ENCODE peak calls at places on chromosomes 16 and 17, in six cellular contexts. A, M, E, J, D and V are unnamed samples.

GRCh38 chr17:83193336-83194188 is 114.2 kb downstream of the METRNL start:
- DNase-seq in A (no peak), E (peak), J (peak), M (peak), D (peak), V (no peak)

GRCh38 chr17:41659813-41660212 is 28.9 kb upstream of the EIF1 start:
- DNase-seq in E (no peak), A (no peak), J (no peak), M (no peak), D (peak), V (no peak)

GRCh38 chr16:53999123-53999522 is 287.5 kb downstream of the IRX3 start:
- DNase-seq in J (no peak), D (no peak), E (no peak), A (no peak), M (no peak), V (no peak)

GRCh38 chr16:15507299-15507958 is 73.0 kb downstream of the BMERB1 start:
- DNase-seq in D (peak), A (no peak), M (peak), E (peak), J (no peak), V (no peak)

GRCh38 chr16:81143921-81144471 is 47.8 kb upstream of the GCSH start:
- DNase-seq in J (no peak), A (no peak), M (no peak), E (peak), D (no peak), V (no peak)

GRCh38 chr17:72411124-72411563 is 290.3 kb downstream of the SOX9 start:
- DNase-seq in D (peak), A (no peak), M (no peak), E (peak), J (no peak), V (no peak)

GRCh38 chr16:57386381-57386951 is 14.2 kb downstream of the CX3CL1 start:
- DNase-seq in J (no peak), M (no peak), A (no peak), E (no peak), D (no peak), V (no peak)

GRCh38 chr17:67054608-67055007 is 10.3 kb downstream of the CACNG1 start:
- DNase-seq in M (no peak), E (no peak), J (no peak), A (no peak), D (no peak), V (no peak)

GRCh38 chr17:6137716-6138502 is 67.7 kb downstream of the WSCD1 start:
- DNase-seq in A (peak), J (no peak), D (no peak), E (no peak), M (no peak), V (peak)

GRCh38 chr17:77746901-77747620 is 211.4 kb upstream of the TNRC6C start:
- DNase-seq in A (no peak), J (no peak), D (no peak), M (no peak), E (no peak), V (no peak)

GRCh38 chr17:46081018-46081320 is 81.9 kb downstream of the STH start:
- DNase-seq in D (no peak), M (no peak), A (no peak), E (no peak), J (no peak), V (no peak)

GRCh38 chr17:45896803-45897693 is 2.7 kb downstream of the MAPT start:
- DNase-seq in D (no peak), J (no peak), A (no peak), M (no peak), E (no peak), V (no peak)

GRCh38 chr16:79651363-79651762 is 50.8 kb upstream of the MAF start:
- DNase-seq in J (peak), M (peak), E (no peak), A (peak), D (peak), V (peak)

GRCh38 chr17:57481901-57482300 is 225.6 kb downstream of the MSI2 start:
- DNase-seq in M (peak), E (no peak), D (peak), A (peak), J (no peak), V (no peak)

GRCh38 chr16:12532871-12533610 is 270.6 kb downstream of the CPPED1 start:
- DNase-seq in J (no peak), E (no peak), M (no peak), A (no peak), D (no peak), V (no peak)

GRCh38 chr16:48895142-48895541 is 285.2 kb upstream of the N4BP1 start:
- DNase-seq in D (no peak), A (no peak), M (no peak), E (no peak), J (no peak), V (peak)

GRCh38 chr17:35750526-35751395 is 2.3 kb downstream of the GAS2L2 start:
- DNase-seq in J (no peak), D (no peak), A (no peak), M (no peak), E (no peak), V (no peak)

GRCh38 chr17:45948881-45949624 is 50.0 kb upstream of the STH start:
- DNase-seq in A (peak), J (peak), M (peak), D (peak), E (peak), V (peak)

GRCh38 chr17:7020894-7021664 is 1.8 kb upstream of the BCL6B start:
- DNase-seq in E (no peak), D (no peak), M (no peak), A (no peak), J (no peak), V (no peak)

GRCh38 chr17:58302919-58303551 is 22.3 kb upstream of the MPO start:
- DNase-seq in M (peak), E (no peak), A (peak), D (no peak), J (peak), V (peak)

GRCh38 chr17:68533887-68534700 is 21.9 kb downstream of the PRKAR1A start:
- DNase-seq in J (no peak), M (no peak), A (no peak), D (peak), E (no peak), V (no peak)

GRCh38 chr17:82436601-82437324 is 13.8 kb downstream of the CYBC1 start:
- DNase-seq in E (no peak), D (no peak), A (peak), J (peak), M (peak), V (no peak)

GRCh38 chr17:66326476-66327047 is 24.1 kb downstream of the PRKCA start:
- DNase-seq in E (no peak), M (no peak), D (no peak), J (no peak), A (no peak), V (no peak)

GRCh38 chr16:53692146-53692545 is 11.5 kb downstream of the RPGRIP1L start:
- DNase-seq in E (peak), J (no peak), M (no peak), A (no peak), D (no peak), V (no peak)

GRCh38 chr16:47460301-47460754 is 535 bp downstream of the ITFG1 start:
- DNase-seq in M (no peak), J (no peak), A (no peak), E (no peak), D (peak), V (no peak)

GRCh38 chr17:9647014-9647413 is 1.7 kb downstream of the USP43 start:
- DNase-seq in J (no peak), E (peak), D (peak), A (no peak), M (no peak), V (no peak)

DNA sequence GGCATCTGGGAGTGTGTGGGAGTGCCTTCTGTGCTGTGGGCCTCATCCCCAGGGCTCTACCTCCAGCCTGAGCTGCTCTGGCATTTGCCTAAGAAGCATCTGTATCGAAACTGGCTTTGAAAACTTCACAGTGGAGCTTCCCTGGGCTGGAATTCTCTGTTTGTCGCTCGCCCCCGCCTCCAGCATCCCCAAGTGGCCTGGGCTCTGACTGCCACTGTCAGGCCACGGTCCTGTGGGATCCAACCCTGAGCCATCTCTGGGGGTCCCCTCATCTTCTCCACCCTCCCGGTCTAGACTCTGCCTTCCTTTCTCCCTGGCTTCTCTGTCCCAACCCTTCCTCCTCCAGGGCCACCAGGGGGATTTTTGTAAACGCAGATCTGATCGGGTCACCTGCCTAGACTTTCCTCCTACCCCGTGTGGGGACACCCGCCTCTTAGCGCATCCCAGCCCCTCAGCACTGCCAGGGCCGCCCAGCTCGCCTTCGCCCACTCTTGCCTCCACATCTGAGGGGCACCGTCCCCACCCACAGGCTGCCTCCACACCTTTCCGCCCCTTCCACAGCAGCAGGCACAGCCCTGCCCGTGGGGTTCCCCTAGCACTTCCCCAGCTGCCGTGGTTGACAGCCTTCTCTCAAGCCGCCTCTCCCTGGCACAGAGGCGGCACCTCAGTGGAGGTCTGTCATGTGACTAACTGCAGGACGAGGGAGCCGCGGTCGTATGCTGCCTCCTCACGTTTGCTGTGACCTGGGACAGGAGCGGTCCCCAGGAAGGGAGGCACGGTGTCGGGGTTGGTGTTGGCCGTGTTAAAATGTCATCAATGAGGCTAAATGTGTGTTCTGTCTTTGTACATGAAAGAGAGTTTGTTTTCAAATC is 12.0 kb downstream of the TBC1D24 start:
- DNase-seq in J (peak), M (no peak), D (no peak), A (peak), E (no peak), V (no peak)
- TF ChIP-seq CTCF in J (peak), M (no peak), D (no peak), A (no peak), E (no peak), V (no peak)

GRCh38 chr17:29642171-29642611 is 19.5 kb upstream of the CORO6 start:
- DNase-seq in D (no peak), A (no peak), M (no peak), E (no peak), J (no peak), V (no peak)

GRCh38 chr17:29645516-29646051 is 22.9 kb upstream of the CORO6 start:
- DNase-seq in M (peak), J (peak), A (peak), D (peak), E (no peak), V (peak)

GRCh38 chr17:29640413-29640812 is 17.7 kb upstream of the CORO6 start:
- DNase-seq in E (no peak), M (no peak), J (no peak), D (peak), A (no peak), V (no peak)

GRCh38 chr17:29640981-29641642 is 18.4 kb upstream of the CORO6 start:
- DNase-seq in J (no peak), A (no peak), M (no peak), D (no peak), E (no peak), V (no peak)

DNA sequence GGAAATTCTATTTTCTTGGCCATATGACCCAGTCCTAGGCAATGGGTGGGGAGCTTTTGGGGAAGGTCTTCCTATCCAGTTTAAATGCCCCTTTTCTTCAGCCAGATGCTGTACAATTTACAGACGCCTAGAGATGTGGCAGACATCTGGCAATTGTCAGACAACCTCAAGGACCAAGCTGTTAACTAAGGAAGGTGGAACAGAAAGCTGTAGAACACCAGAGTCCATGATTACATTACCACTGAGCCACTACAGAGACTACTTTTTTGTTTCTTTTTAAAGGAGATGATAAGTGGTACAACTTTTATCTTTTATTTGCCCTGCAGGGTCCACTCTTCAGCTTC is 21.1 kb upstream of the CORO6 start:
- DNase-seq in J (no peak), E (no peak), D (no peak), A (no peak), M (no peak), V (no peak)
- H3K27ac ChIP-seq in J (peak), E (no peak), D (no peak), A (peak), M (peak), V (peak)

GRCh38 chr17:21374455-21375161 is 1.5 kb upstream of the KCNJ12 start:
- DNase-seq in M (no peak), E (no peak), D (no peak), J (no peak), A (no peak), V (no peak)
- TF ChIP-seq CTCF in M (no peak), E (no peak), D (no peak), J (no peak), A (no peak), V (no peak)

DNA sequence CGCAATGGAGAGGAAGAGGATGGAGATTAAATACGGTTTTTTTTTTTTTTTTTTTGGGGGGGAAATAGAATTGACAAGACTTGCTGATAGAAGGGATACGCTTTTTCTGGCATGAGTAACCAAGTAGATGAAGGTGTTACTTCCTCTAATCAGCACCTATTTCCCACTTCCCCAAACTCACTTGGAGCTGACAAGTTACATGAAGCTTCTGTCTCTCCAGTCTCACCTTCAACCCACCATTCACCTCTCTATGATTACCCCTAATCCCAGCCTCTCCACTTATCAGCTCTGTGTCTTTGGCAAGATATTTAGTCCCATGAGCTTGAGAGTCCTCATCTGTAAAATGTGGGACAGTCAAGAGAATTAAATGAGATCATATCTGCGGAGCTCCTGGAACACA is 185.9 kb upstream of the HS3ST3A1 start:
- DNase-seq in M (no peak), D (no peak), J (no peak), E (no peak), A (no peak), V (no peak)
- H3K27ac ChIP-seq in M (no peak), D (no peak), J (no peak), E (no peak), A (no peak), V (no peak)

GRCh38 chr17:17447264-17447663 is 29.5 kb upstream of the MED9 start:
- DNase-seq in E (no peak), D (no peak), M (no peak), J (no peak), A (peak), V (no peak)
- TF ChIP-seq CTCF in E (no peak), D (no peak), M (no peak), J (no peak), A (no peak), V (no peak)

DNA sequence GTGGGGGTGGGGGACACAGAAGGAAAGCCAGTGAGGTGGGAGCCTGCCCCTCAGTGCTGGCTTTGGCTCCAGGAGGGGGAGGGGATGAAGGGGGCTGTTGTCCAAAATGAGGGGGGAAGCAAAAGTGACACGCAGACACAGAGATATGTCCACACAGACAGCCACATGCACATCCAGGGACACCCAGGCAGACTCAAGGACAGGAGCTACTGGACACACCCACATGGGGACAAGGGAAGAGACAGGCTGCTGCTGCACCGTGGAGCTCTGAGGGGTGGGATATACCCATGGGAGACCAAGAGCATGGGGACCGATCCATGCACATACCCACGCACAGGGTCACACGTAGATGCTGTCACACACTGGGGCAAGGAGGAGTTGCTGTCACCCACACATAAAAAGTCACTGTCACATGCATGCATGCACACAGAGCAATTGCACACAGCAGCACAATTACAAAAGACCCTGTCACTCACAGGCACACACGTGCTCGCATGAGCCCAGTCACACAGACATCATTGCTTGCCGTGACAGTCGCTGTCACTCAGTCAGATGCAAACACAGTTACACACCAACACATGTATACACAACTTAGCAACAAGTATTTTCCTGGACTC is 1.3 kb downstream of the THRA start:
- DNase-seq in E (no peak), J (no peak), M (no peak), D (no peak), A (peak), V (no peak)
- H3K27ac ChIP-seq in E (no peak), J (peak), M (peak), D (peak), A (peak), V (peak)

GRCh38 chr16:62540496-62540895 is 504.3 kb upstream of the CDH8 start:
- DNase-seq in E (no peak), M (no peak), D (no peak), A (peak), J (no peak), V (no peak)

GRCh38 chr16:62543516-62543915 is 507.3 kb upstream of the CDH8 start:
- DNase-seq in A (peak), E (no peak), J (no peak), D (no peak), M (no peak), V (no peak)

GRCh38 chr16:62548095-62548494 is 511.9 kb upstream of the CDH8 start:
- DNase-seq in M (no peak), D (no peak), A (no peak), E (no peak), J (no peak), V (no peak)

GRCh38 chr16:62549875-62550274 is 513.6 kb upstream of the CDH8 start:
- DNase-seq in D (no peak), J (no peak), E (no peak), M (no peak), A (no peak), V (no peak)

DNA sequence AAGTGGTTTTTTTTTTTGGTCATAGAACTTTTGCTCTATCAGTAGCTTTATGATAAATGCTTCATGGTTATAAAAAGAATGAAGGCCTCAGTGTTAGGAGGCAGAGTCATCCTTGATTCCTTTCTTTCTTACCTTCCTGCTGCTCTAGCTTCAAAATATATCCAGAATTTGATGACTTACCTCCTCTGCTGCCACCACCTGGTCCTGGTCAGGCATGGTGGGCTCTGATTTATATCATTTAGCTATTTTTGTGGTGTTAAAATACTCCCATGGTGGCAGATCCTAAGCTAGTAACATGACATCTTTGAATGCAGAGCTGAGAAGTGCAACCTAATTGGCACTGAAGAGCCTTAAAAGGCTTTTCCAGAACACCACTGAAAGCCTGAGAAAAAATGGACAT is 508.8 kb upstream of the CDH8 start:
- DNase-seq in D (no peak), M (no peak), J (no peak), A (no peak), E (no peak), V (no peak)
- TF ChIP-seq CTCF in D (no peak), M (no peak), J (no peak), A (no peak), E (no peak), V (no peak)

GRCh38 chr16:74998481-74999207 is at the start of gene ZNRF1:
- DNase-seq in D (peak), E (peak), J (peak), A (peak), M (peak), V (peak)
- H3K27ac ChIP-seq in D (peak), E (peak), J (peak), A (peak), M (peak), V (peak)